ENCODE peak calls at places on chromosomes 16 and 17, in ten cellular contexts. R is amniotic stem cell; N is activated T-helper 1 cell treated with anti-CD3 and anti-CD28 coated beads, Interleukin-12 subunit alpha, Interleukin-12 subunit beta, Interleukin-2, Interleukin-4 antibody, amounts not matched to agents 30 ng/mL and 10 ng/mL and 1 ng/mL, durations not matched to agents 14 hours and 24 hours and 36 hours; J is neural crest cell; K is NAMALWA; C is H9; T is HEK293T; O is kidney glomerular epithelial cell; S is renal cortical epithelial cell; X is nephron progenitor cell. M is an unnamed sample.

GRCh38 chr17:42009170-42009569 is 8.1 kb downstream of the DNAJC7 start:
- DNase-seq in J (no peak), S (no peak), O (no peak), K (no peak), T (no peak), N (no peak), C (peak; percentile 50), R (no peak), X (no peak), M (peak; percentile 60)

GRCh38 chr16:632486-633335 is 1.9 kb downstream of the WFIKKN1 start:
- DNase-seq in T (no peak), C (no peak), O (no peak), S (no peak), X (no peak), K (no peak), N (no peak), R (no peak), J (no peak), M (no peak)

GRCh38 chr16:47511882-47512281 is 50.8 kb downstream of the PHKB start:
- DNase-seq in X (no peak), O (no peak), N (no peak), R (no peak), J (no peak), S (no peak), C (no peak), T (no peak), K (no peak), M (no peak)

GRCh38 chr17:16419929-16420271 is 4.5 kb downstream of the TRPV2 start:
- DNase-seq in O (no peak), S (peak; percentile 82), C (no peak), K (no peak), T (no peak), R (no peak), N (peak; percentile 37), X (no peak), J (no peak), M (no peak)

GRCh38 chr17:66654341-66654740 is 180.6 kb upstream of the CACNG5 start:
- DNase-seq in J (no peak), X (no peak), T (no peak), K (no peak), O (no peak), R (no peak), N (no peak), C (no peak), S (no peak), M (no peak)

GRCh38 chr16:67942200-67942509 is 1.8 kb downstream of the LCAT start:
- DNase-seq in R (no peak), T (peak; percentile 69), S (no peak), K (peak; percentile 65), J (peak; percentile 52), N (no peak), X (peak; percentile 59), O (peak; percentile 11), C (peak; percentile 81), M (peak; percentile 81)

GRCh38 chr16:69762843-69763556 is 868 bp downstream of the WWP2 start:
- DNase-seq in K (peak; percentile 66), T (no peak), S (peak; percentile 66), N (no peak), R (no peak), O (peak; percentile 65), J (no peak), C (no peak), X (no peak), M (peak; percentile 69)

GRCh38 chr16:28823719-28824547 is 1.1 kb downstream of the ATXN2L start:
- DNase-seq in T (peak; percentile 93), K (peak; percentile 97), N (peak; percentile 93), X (peak; percentile 96), O (peak; percentile 89), J (peak; percentile 96), C (peak; percentile 98), R (peak; percentile 95), S (peak; percentile 86), M (peak; percentile 98)

GRCh38 chr17:81518785-81519283 is 6.2 kb upstream of the ACTG1 start:
- DNase-seq in R (no peak), O (peak; percentile 37), J (no peak), S (no peak), N (no peak), T (no peak), K (no peak), C (no peak), X (peak; percentile 43), M (no peak)

GRCh38 chr17:57946798-57947358 is 8.3 kb downstream of the CUEDC1 start:
- DNase-seq in C (no peak), X (no peak), J (no peak), O (peak; percentile 90), S (peak; percentile 82), R (no peak), N (peak; percentile 20), T (no peak), K (peak; percentile 88), M (peak; percentile 80)

GRCh38 chr17:7132511-7133094 is 18.0 kb upstream of the ASGR2 start:
- DNase-seq in K (peak; percentile 49), C (peak; percentile 95), S (no peak), X (peak; percentile 45), R (no peak), T (no peak), O (no peak), J (no peak), N (peak; percentile 71), M (no peak)

GRCh38 chr16:2514333-2515179 is 804 bp downstream of the ATP6V0C start:
- DNase-seq in J (no peak), N (no peak), S (no peak), X (no peak), C (peak; percentile 39), O (no peak), K (no peak), T (no peak), R (no peak), M (peak; percentile 62)

GRCh38 chr16:3819741-3820724 is 60.5 kb downstream of the CREBBP start:
- DNase-seq in T (peak; percentile 63), K (no peak), O (peak; percentile 89), S (peak; percentile 89), C (no peak), N (no peak), X (no peak), R (peak; percentile 87), J (no peak), M (no peak)

GRCh38 chr17:48472485-48473281 is 42.7 kb upstream of the SKAP1 start:
- DNase-seq in S (peak; percentile 87), O (peak; percentile 65), X (peak; percentile 56), J (no peak), K (no peak), N (no peak), C (peak; percentile 55), T (no peak), R (no peak), M (no peak)

GRCh38 chr17:31369266-31369665 is 22.2 kb upstream of the RAB11FIP4 start:
- DNase-seq in N (no peak), T (no peak), R (no peak), K (no peak), J (no peak), S (no peak), X (no peak), O (no peak), C (no peak), M (no peak)

GRCh38 chr16:54689072-54689471 is 241.6 kb upstream of the IRX5 start:
- DNase-seq in R (no peak), X (no peak), J (no peak), K (no peak), N (no peak), O (no peak), C (no peak), T (no peak), S (no peak), M (no peak)

GRCh38 chr16:72739577-72739976 is 308.4 kb downstream of the ZFHX3 start:
- DNase-seq in K (no peak), O (peak; percentile 63), J (no peak), N (no peak), C (no peak), X (no peak), S (peak; percentile 90), T (no peak), R (no peak), M (no peak)

GRCh38 chr17:80195671-80196529 is 24.2 kb downstream of the SGSH start:
- DNase-seq in X (peak; percentile 50), S (no peak), N (peak; percentile 30), O (no peak), J (no peak), K (peak; percentile 52), R (no peak), C (peak; percentile 76), T (peak; percentile 64), M (peak; percentile 55)

GRCh38 chr16:87816507-87817100 is 50.8 kb upstream of the KLHDC4 start:
- DNase-seq in C (no peak), X (no peak), R (no peak), J (no peak), S (no peak), K (no peak), N (no peak), O (no peak), T (no peak), M (no peak)

GRCh38 chr16:67164599-67165061 is at the start of gene HSF4:
- DNase-seq in X (no peak), N (no peak), C (no peak), R (no peak), J (no peak), K (no peak), T (no peak), O (no peak), S (no peak), M (no peak)

GRCh38 chr17:7019839-7020519 is 2.9 kb upstream of the BCL6B start:
- DNase-seq in X (peak; percentile 60), T (peak; percentile 74), J (no peak), C (peak; percentile 76), R (no peak), S (peak; percentile 37), N (no peak), O (peak; percentile 8), K (no peak), M (no peak)

GRCh38 chr17:80981062-80981902 is 10.4 kb upstream of the CHMP6 start:
- DNase-seq in K (peak; percentile 51), N (no peak), C (peak; percentile 81), J (peak; percentile 71), X (peak; percentile 86), O (no peak), R (no peak), S (no peak), T (peak; percentile 88), M (peak; percentile 64)

M was measured in Karpas-422.